ENCODE peak calls at places on chromosome 2, in six cellular contexts. M is GM12891, P is K562, A is H1, H is GM12878, B is HepG2. V is an unnamed sample.

GRCh38 chr2:126882181-126882580 is 16.5 kb upstream of the TEX51 start:
- DNase-seq in B (no peak), P (no peak), H (no peak), M (no peak), A (no peak), V (no peak)

GRCh38 chr2:195863564-195863963 is 205.1 kb downstream of the DNAH7 start:
- DNase-seq in H (no peak), M (no peak), P (no peak), B (no peak), A (no peak), V (no peak)

GRCh38 chr2:942775-943460 is 7.7 kb upstream of the SNTG2 start:
- DNase-seq in P (no peak), H (no peak), B (no peak), M (no peak), A (no peak), V (no peak)

GRCh38 chr2:8172661-8173060 is 509.2 kb upstream of the ID2 start:
- DNase-seq in P (no peak), M (no peak), B (no peak), A (no peak), H (no peak), V (no peak)

GRCh38 chr2:227821043-227821942 is 7.7 kb downstream of the CCL20 start:
- DNase-seq in A (no peak), H (no peak), M (no peak), B (peak; percentile 94), P (no peak), V (no peak)

GRCh38 chr2:148914463-148914862 is 39.4 kb downstream of the KIF5C start:
- DNase-seq in H (no peak), A (no peak), B (no peak), P (no peak), M (no peak), V (no peak)

GRCh38 chr2:225076125-225076524 is 33.9 kb upstream of the DOCK10 start:
- DNase-seq in P (no peak), M (no peak), B (no peak), H (no peak), A (no peak), V (no peak)

GRCh38 chr2:67625671-67626070 is 228.5 kb downstream of the ETAA1 start:
- DNase-seq in B (no peak), A (no peak), H (no peak), P (no peak), M (no peak), V (no peak)

GRCh38 chr2:89819809-89820208 is 1128.3 kb downstream of the RPIA start:
- DNase-seq in M (no peak), B (no peak), P (no peak), H (no peak), A (no peak), V (no peak)

GRCh38 chr2:64581777-64582539 is 57.8 kb downstream of the AFTPH start:
- DNase-seq in P (no peak), B (no peak), H (no peak), A (no peak), M (no peak), V (no peak)

GRCh38 chr2:64586883-64587481 is 62.9 kb downstream of the AFTPH start:
- DNase-seq in A (no peak), P (peak; percentile 49), B (peak; percentile 35), M (no peak), H (no peak), V (no peak)

GRCh38 chr2:64582774-64583340 is 58.7 kb downstream of the AFTPH start:
- DNase-seq in H (peak; percentile 62), P (no peak), M (no peak), A (no peak), B (no peak), V (no peak)

GRCh38 chr2:64586054-64586453 is 61.9 kb downstream of the AFTPH start:
- DNase-seq in A (no peak), B (no peak), P (no peak), M (no peak), H (no peak), V (no peak)

DNA sequence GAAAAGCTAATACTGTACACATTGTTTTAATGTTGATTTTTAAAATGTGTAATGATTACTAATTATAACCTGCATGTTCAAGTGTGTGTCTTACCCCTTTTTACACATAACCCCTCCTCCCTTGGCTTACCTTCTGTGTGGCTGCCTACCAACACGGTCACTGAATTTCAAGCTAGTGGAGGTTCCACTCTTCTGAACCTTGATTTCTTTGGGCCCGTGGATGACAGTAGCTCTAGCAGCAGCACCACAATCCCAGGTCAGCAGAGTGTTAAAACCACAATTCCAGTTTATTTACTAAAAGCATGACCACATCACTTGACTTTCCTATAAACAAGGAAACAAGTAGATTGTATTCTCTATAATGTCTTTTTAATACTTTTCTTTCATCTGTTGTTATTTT is 56.9 kb downstream of the AFTPH start:
- DNase-seq in H (no peak), A (no peak), B (no peak), M (no peak), P (no peak), V (no peak)
- TF ChIP-seq POLR2AphosphoS5 in H (no peak), A (no peak), B (no peak), M (no peak), P (no peak), V (no peak)

GRCh38 chr2:229920011-229920781 is 1.6 kb downstream of the TRIP12 start:
- DNase-seq in H (no peak), B (peak; percentile 27), A (no peak), M (no peak), P (peak; percentile 35), V (no peak)

GRCh38 chr2:229922449-229923386 is at the start of gene FBXO36:
- DNase-seq in H (no peak), B (peak; percentile 65), P (peak; percentile 85), M (peak; percentile 76), A (no peak), V (peak; percentile 50)

GRCh38 chr2:229917793-229918192 is 4.0 kb downstream of the TRIP12 start:
- DNase-seq in P (no peak), A (no peak), H (no peak), M (no peak), B (no peak), V (no peak)

GRCh38 chr2:229921101-229921891 is 513 bp downstream of the TRIP12 start:
- DNase-seq in P (peak; percentile 81), M (peak; percentile 56), B (peak; percentile 80), A (no peak), H (no peak), V (peak; percentile 50)

GRCh38 chr2:229921892-229922448 is at the start of gene TRIP12:
- DNase-seq in M (peak; percentile 85), P (peak; percentile 89), A (peak; percentile 86), H (peak; percentile 88), B (peak; percentile 95), V (peak; percentile 86)
- TF ChIP-seq POLR2A in M (no peak), P (no peak), A (no peak), H (peak; percentile 63), B (no peak), V (peak; percentile 44)

GRCh38 chr2:2013476-2013875 is 269.2 kb upstream of the PXDN start:
- DNase-seq in P (no peak), A (no peak), M (no peak), B (no peak), H (no peak), V (no peak)
- TF ChIP-seq TAF1 in P (no peak), A (no peak), M (no peak), B (no peak), H (no peak), V (no peak)

GRCh38 chr2:11397046-11397445 is 52.6 kb upstream of the ROCK2 start:
- DNase-seq in M (no peak), H (no peak), P (no peak), A (no peak), B (no peak), V (no peak)

GRCh38 chr2:11393711-11394236 is 49.3 kb upstream of the ROCK2 start:
- DNase-seq in M (no peak), A (no peak), P (peak; percentile 26), B (no peak), H (no peak), V (no peak)

GRCh38 chr2:11396690-11396985 is 52.2 kb upstream of the ROCK2 start:
- DNase-seq in P (no peak), M (no peak), B (no peak), A (no peak), H (no peak), V (no peak)

GRCh38 chr2:11395971-11396689 is 51.7 kb upstream of the ROCK2 start:
- DNase-seq in A (no peak), B (no peak), P (no peak), M (no peak), H (no peak), V (no peak)

DNA sequence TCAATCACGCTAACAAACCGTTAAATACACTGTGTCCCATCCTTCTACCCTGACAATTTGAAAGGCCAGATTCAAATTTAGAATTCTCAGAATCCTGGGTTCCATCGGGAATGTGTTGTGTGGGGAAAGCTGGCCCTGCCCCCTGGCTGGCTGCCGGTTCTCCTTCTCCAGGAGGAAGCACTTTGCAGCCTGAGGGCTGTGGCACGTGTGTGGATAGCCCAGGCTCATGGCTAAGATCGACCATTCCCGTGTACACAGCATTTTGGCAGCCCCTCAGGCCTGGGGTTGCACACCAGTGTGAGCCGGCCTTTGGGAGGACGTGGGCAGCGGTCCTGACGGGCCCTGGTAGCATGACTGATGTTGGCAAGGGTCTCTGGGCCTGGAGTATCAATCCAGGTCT is 51.0 kb upstream of the ROCK2 start:
- DNase-seq in M (no peak), A (no peak), H (no peak), P (no peak), B (no peak), V (no peak)
- TF ChIP-seq POLR2AphosphoS5 in M (no peak), A (no peak), H (no peak), P (no peak), B (no peak), V (no peak)

DNA sequence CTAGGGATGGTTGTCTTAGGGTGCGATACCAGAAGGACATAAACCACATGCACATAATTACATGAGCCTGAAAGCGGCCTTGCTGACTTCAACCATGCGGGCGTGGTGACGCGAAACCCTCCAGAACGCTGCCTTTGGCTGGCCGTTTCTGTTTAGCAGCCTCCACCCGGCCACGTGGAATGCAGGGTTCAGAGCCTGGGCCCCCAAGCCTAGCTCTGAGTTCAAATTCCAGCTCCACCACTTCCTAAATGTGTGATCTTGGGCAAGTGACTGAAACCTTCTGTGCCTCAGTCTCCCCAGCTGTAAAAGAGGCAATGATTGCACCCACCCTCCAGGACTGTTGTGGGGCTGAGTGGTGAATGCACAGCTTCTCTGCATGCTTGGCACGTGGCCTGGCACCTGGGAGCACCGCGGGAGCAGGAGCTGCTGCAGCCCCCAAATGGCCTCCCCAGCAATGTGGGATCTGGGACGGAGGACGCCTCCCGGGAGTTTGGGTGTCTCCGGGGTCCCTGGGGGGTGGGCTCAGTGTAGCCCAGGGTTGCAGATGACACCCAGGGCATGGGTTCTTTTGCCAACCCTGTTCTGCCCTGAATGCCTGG is 1.5 kb downstream of the KLHL30 start:
- DNase-seq in P (no peak), A (no peak), M (no peak), H (no peak), B (no peak), V (no peak)
- TF ChIP-seq POLR2A in P (no peak), A (no peak), M (no peak), H (no peak), B (no peak), V (no peak)

GRCh38 chr2:88602022-88602421 is 25.2 kb downstream of the EIF2AK3 start:
- DNase-seq in M (no peak), P (no peak), A (no peak), B (no peak), H (no peak), V (no peak)
- TF ChIP-seq TAF1 in M (no peak), P (no peak), A (no peak), B (no peak), H (no peak), V (no peak)

GRCh38 chr2:68908392-68908970 is 37.3 kb upstream of the BMP10 start:
- DNase-seq in M (peak; percentile 47), H (peak; percentile 68), A (peak; percentile 49), B (no peak), P (peak; percentile 81), V (peak; percentile 50)
- TF ChIP-seq POLR2AphosphoS5 in M (peak; percentile 36), H (peak; percentile 71), A (no peak), B (no peak), P (no peak), V (peak; percentile 93)

GRCh38 chr2:170973492-170974303 is 44.6 kb downstream of the GORASP2 start:
- DNase-seq in P (peak; percentile 96), H (peak; percentile 64), M (peak; percentile 95), B (peak; percentile 83), A (peak; percentile 27), V (peak; percentile 94)
- TF ChIP-seq POLR2A in P (peak; percentile 77), H (peak; percentile 74), M (peak; percentile 61), B (peak; percentile 61), A (no peak), V (peak; percentile 75)